ENCODE peak calls at places on chromosomes 1 and 21, in seven cellular contexts. V is HuH-7.5; B is A549; W is amniotic epithelial cell; M is GM12865; N is ovary; S is stimulated activated CD4-positive, alpha-beta T cell treated with anti-CD3 and anti-CD28 coated beads, Interleukin-1b, Interleukin-23, amount 100 ng/mL, for 1 hour. E is an unnamed sample.
A peak's percentile ranks its signal among the peaks of the same experiment; 100 is the strongest.

GRCh38 chr1:53498555-53499142 is 39.5 kb downstream of the DMRTB1 start:
- DNase-seq in V (no peak), B (no peak), W (peak; percentile 67), M (no peak), N (no peak), S (no peak), E (no peak)

GRCh38 chr1:165564561-165564960 is 20.8 kb downstream of the LRRC52 start:
- DNase-seq in V (no peak), B (no peak), W (no peak), M (no peak), N (no peak), S (no peak), E (no peak)

GRCh38 chr1:56064705-56065104 is 514.7 kb downstream of the PLPP3 start:
- DNase-seq in V (no peak), B (peak; percentile 7), W (peak; percentile 88), M (no peak), N (no peak), S (no peak), E (no peak)

GRCh38 chr21:36470294-36470693 is 9.6 kb downstream of the CLDN14 start:
- DNase-seq in V (no peak), B (no peak), W (no peak), M (no peak), N (no peak), S (no peak), E (no peak)

GRCh38 chr1:101945884-101946283 is 50.8 kb downstream of the OLFM3 start:
- DNase-seq in V (no peak), B (no peak), W (no peak), M (peak; percentile 5), N (no peak), S (no peak), E (no peak)

GRCh38 chr1:66000033-66000637 is 207.4 kb downstream of the PDE4B start:
- DNase-seq in V (no peak), B (no peak), W (no peak), M (no peak), N (no peak), S (no peak), E (no peak)

GRCh38 chr1:10179751-10180150 is 30.6 kb upstream of the KIF1B start:
- DNase-seq in V (no peak), B (no peak), W (no peak), M (no peak), N (no peak), S (no peak), E (no peak)

GRCh38 chr1:99650773-99651437 is 5.0 kb downstream of the PALMD start:
- DNase-seq in V (no peak), B (no peak), W (no peak), M (no peak), N (no peak), S (no peak), E (no peak)

GRCh38 chr21:45381036-45381787 is 23.8 kb upstream of the COL18A1 start:
- DNase-seq in V (no peak), B (no peak), W (no peak), M (no peak), N (peak; percentile 25), S (no peak), E (peak; percentile 12)

GRCh38 chr1:10267319-10267718 is 56.9 kb downstream of the KIF1B start:
- DNase-seq in V (no peak), B (no peak), W (no peak), M (no peak), N (no peak), S (no peak), E (no peak)

GRCh38 chr21:43740497-43741156 is 21.7 kb downstream of the PDXK start:
- DNase-seq in V (no peak), B (peak; percentile 66), W (peak; percentile 63), M (no peak), N (peak; percentile 71), S (no peak), E (no peak)

GRCh38 chr1:100868364-100868995 is 26.2 kb downstream of the EXTL2 start:
- DNase-seq in V (no peak), B (no peak), W (peak; percentile 71), M (peak; percentile 54), N (no peak), S (no peak), E (no peak)

GRCh38 chr1:204520834-204521709 is 4.9 kb downstream of the MDM4 start:
- DNase-seq in V (no peak), B (no peak), W (peak; percentile 60), M (peak; percentile 90), N (no peak), S (peak; percentile 32), E (no peak)

GRCh38 chr1:11485191-11485590 is 6.2 kb downstream of the DISP3 start:
- DNase-seq in V (no peak), B (no peak), W (no peak), M (no peak), N (no peak), S (no peak), E (no peak)

GRCh38 chr21:45319461-45320211 is 31.9 kb upstream of the POFUT2 start:
- DNase-seq in V (no peak), B (no peak), W (no peak), M (no peak), N (peak; percentile 28), S (no peak), E (peak; percentile 74)

GRCh38 chr1:151047925-151048644 is 534 bp downstream of the C1orf56 start:
- DNase-seq in V (peak; percentile 80), B (peak; percentile 96), W (peak; percentile 53), M (peak; percentile 84), N (peak; percentile 75), S (no peak), E (peak; percentile 84)

GRCh38 chr1:214363386-214363785 is 82.4 kb downstream of the SMYD2 start:
- DNase-seq in V (no peak), B (no peak), W (peak; percentile 42), M (no peak), N (no peak), S (no peak), E (no peak)

GRCh38 chr1:159207774-159208459 is 3.2 kb downstream of the ACKR1 start:
- DNase-seq in V (no peak), B (no peak), W (peak; percentile 79), M (peak; percentile 51), N (no peak), S (no peak), E (no peak)

GRCh38 chr1:241964550-241965241 is 7.1 kb downstream of the BECN2 start:
- DNase-seq in V (no peak), B (no peak), W (no peak), M (no peak), N (no peak), S (no peak), E (peak; percentile 29)

GRCh38 chr1:97999320-97999719 is 78.5 kb upstream of the DPYD start:
- DNase-seq in V (no peak), B (no peak), W (peak; percentile 89), M (no peak), N (no peak), S (no peak), E (no peak)

GRCh38 chr1:30411206-30411605 is 312.2 kb downstream of the MATN1 start:
- DNase-seq in V (no peak), B (no peak), W (no peak), M (no peak), N (no peak), S (no peak), E (no peak)

GRCh38 chr1:1021010-1021845 is 1.3 kb downstream of the AGRN start:
- DNase-seq in V (peak; percentile 79), B (no peak), W (peak; percentile 69), M (no peak), N (peak; percentile 73), S (no peak), E (peak; percentile 81)